ENCODE peak calls at places on chromosomes 5 and 9, in four cellular contexts. One of them, this sample, is unnamed.

GRCh38 chr9:38000332-38000731 is 68.7 kb downstream of the SHB start:
- DNase-seq in fibroblast of the conjunctiva: no peak
- DNase-seq in glutamatergic neuron: no peak
- DNase-seq in coronary artery: no peak
- DNase-seq in this sample: peak

GRCh38 chr9:96875460-96876142 is 21.3 kb upstream of the ZNF782 start:
- DNase-seq in fibroblast of the conjunctiva: peak
- DNase-seq in glutamatergic neuron: peak
- DNase-seq in coronary artery: no peak
- DNase-seq in this sample: peak

GRCh38 chr5:17235736-17236330 is 18.4 kb downstream of the BASP1 start:
- DNase-seq in coronary artery: no peak
- DNase-seq in glutamatergic neuron: no peak
- DNase-seq in fibroblast of the conjunctiva: no peak
- DNase-seq in this sample: no peak

GRCh38 chr9:134735441-134736175 is 94.0 kb downstream of the COL5A1 start:
- DNase-seq in coronary artery: no peak
- DNase-seq in glutamatergic neuron: no peak
- DNase-seq in fibroblast of the conjunctiva: no peak
- DNase-seq in this sample: no peak

GRCh38 chr5:143922718-143923117 is 110.8 kb downstream of the HMHB1 start:
- DNase-seq in glutamatergic neuron: no peak
- DNase-seq in fibroblast of the conjunctiva: peak
- DNase-seq in coronary artery: no peak
- DNase-seq in this sample: no peak

GRCh38 chr5:43007911-43008368 is 32.2 kb downstream of the ANXA2R start:
- DNase-seq in coronary artery: peak
- DNase-seq in glutamatergic neuron: peak
- DNase-seq in fibroblast of the conjunctiva: no peak
- DNase-seq in this sample: peak

GRCh38 chr5:128674837-128675446 is 136.9 kb upstream of the FBN2 start:
- DNase-seq in fibroblast of the conjunctiva: peak
- DNase-seq in coronary artery: no peak
- DNase-seq in glutamatergic neuron: peak
- DNase-seq in this sample: peak

GRCh38 chr5:10933141-10933540 is 172.1 kb upstream of the DAP start:
- DNase-seq in glutamatergic neuron: peak
- DNase-seq in fibroblast of the conjunctiva: no peak
- DNase-seq in coronary artery: no peak
- DNase-seq in this sample: no peak

GRCh38 chr5:95406426-95407093 is 15.4 kb downstream of the FAM81B start:
- DNase-seq in fibroblast of the conjunctiva: no peak
- DNase-seq in glutamatergic neuron: no peak
- DNase-seq in coronary artery: no peak
- DNase-seq in this sample: no peak

GRCh38 chr9:134722120-134722701 is 80.6 kb downstream of the COL5A1 start:
- DNase-seq in fibroblast of the conjunctiva: no peak
- DNase-seq in glutamatergic neuron: no peak
- DNase-seq in coronary artery: no peak
- DNase-seq in this sample: no peak

GRCh38 chr9:4618700-4619099 is 43.4 kb upstream of the PLPP6 start:
- DNase-seq in fibroblast of the conjunctiva: no peak
- DNase-seq in coronary artery: no peak
- DNase-seq in glutamatergic neuron: no peak
- DNase-seq in this sample: no peak

GRCh38 chr5:124065508-124065907 is 553.5 kb downstream of the CSNK1G3 start:
- DNase-seq in glutamatergic neuron: no peak
- DNase-seq in fibroblast of the conjunctiva: no peak
- DNase-seq in coronary artery: no peak
- DNase-seq in this sample: no peak

GRCh38 chr9:115808695-115809094 is 344.9 kb upstream of the PAPPA start:
- DNase-seq in coronary artery: no peak
- DNase-seq in fibroblast of the conjunctiva: no peak
- DNase-seq in glutamatergic neuron: no peak
- DNase-seq in this sample: no peak

GRCh38 chr5:135721548-135722090 is 112.8 kb upstream of the SLC25A48 start:
- DNase-seq in coronary artery: no peak
- DNase-seq in glutamatergic neuron: no peak
- DNase-seq in fibroblast of the conjunctiva: no peak
- DNase-seq in this sample: no peak